ENCODE peak calls at places on chromosomes 1 and 21, in nine cellular contexts. One of them, this sample, is unnamed.

GRCh38 chr1:204837440-204838084 is 33.1 kb upstream of the NFASC start:
- DNase-seq in activated T-helper 2 cell treated with anti-CD3 and anti-CD28 coated beads, Interferon-gamma antibody, Interleukin-2, Interleukin-4, amounts not matched to agents 10 μg/mL and 5 μg/mL and 100 μg/mL, durations not matched to agents 14 hours and 24 hours and 36 hours: peak
- DNase-seq in stimulated activated CD4-positive, alpha-beta T cell treated with anti-CD3 and anti-CD28 coated beads, Interleukin-2, amount 100 ng/mL, for 24 hours: peak
- DNase-seq in caudate nucleus: no peak
- DNase-seq in activated CD4-positive, alpha-beta T cell treated with anti-CD3 and anti-CD28 coated beads, Interleukin-2, amount 50 U/mL, for 1 hour: peak
- DNase-seq in stimulated activated CD8-positive, alpha-beta memory T cell treated with anti-CD3 and anti-CD28 coated beads, Interleukin-15, amount 100 ng/mL, for 1 hour: no peak
- DNase-seq in hepatocyte: peak
- DNase-seq in activated CD4-positive, CD25-positive, alpha-beta regulatory T cell: no peak
- DNase-seq in NCI-H1694 treated with DMSO at 0.1 percent for 48 hours: no peak
- DNase-seq in this sample: peak

GRCh38 chr1:110460253-110461220 is 9.6 kb downstream of the PROK1 start:
- DNase-seq in activated T-helper 2 cell treated with anti-CD3 and anti-CD28 coated beads, Interferon-gamma antibody, Interleukin-2, Interleukin-4, amounts not matched to agents 10 μg/mL and 5 μg/mL and 100 μg/mL, durations not matched to agents 14 hours and 24 hours and 36 hours: peak
- DNase-seq in stimulated activated CD4-positive, alpha-beta T cell treated with anti-CD3 and anti-CD28 coated beads, Interleukin-2, amount 100 ng/mL, for 24 hours: peak
- DNase-seq in caudate nucleus: peak
- DNase-seq in activated CD4-positive, alpha-beta T cell treated with anti-CD3 and anti-CD28 coated beads, Interleukin-2, amount 50 U/mL, for 1 hour: peak
- DNase-seq in stimulated activated CD8-positive, alpha-beta memory T cell treated with anti-CD3 and anti-CD28 coated beads, Interleukin-15, amount 100 ng/mL, for 1 hour: peak
- DNase-seq in hepatocyte: peak
- DNase-seq in activated CD4-positive, CD25-positive, alpha-beta regulatory T cell: peak
- DNase-seq in NCI-H1694 treated with DMSO at 0.1 percent for 48 hours: peak
- DNase-seq in this sample: peak

GRCh38 chr1:212691561-212692071 is 8.0 kb downstream of the BATF3 start:
- DNase-seq in activated T-helper 2 cell treated with anti-CD3 and anti-CD28 coated beads, Interferon-gamma antibody, Interleukin-2, Interleukin-4, amounts not matched to agents 10 μg/mL and 5 μg/mL and 100 μg/mL, durations not matched to agents 14 hours and 24 hours and 36 hours: no peak
- DNase-seq in stimulated activated CD4-positive, alpha-beta T cell treated with anti-CD3 and anti-CD28 coated beads, Interleukin-2, amount 100 ng/mL, for 24 hours: no peak
- DNase-seq in caudate nucleus: no peak
- DNase-seq in activated CD4-positive, alpha-beta T cell treated with anti-CD3 and anti-CD28 coated beads, Interleukin-2, amount 50 U/mL, for 1 hour: no peak
- DNase-seq in stimulated activated CD8-positive, alpha-beta memory T cell treated with anti-CD3 and anti-CD28 coated beads, Interleukin-15, amount 100 ng/mL, for 1 hour: no peak
- DNase-seq in hepatocyte: no peak
- DNase-seq in activated CD4-positive, CD25-positive, alpha-beta regulatory T cell: no peak
- DNase-seq in NCI-H1694 treated with DMSO at 0.1 percent for 48 hours: no peak
- DNase-seq in this sample: peak

GRCh38 chr1:234176000-234176399 is 197.3 kb upstream of the COA6 start:
- DNase-seq in activated T-helper 2 cell treated with anti-CD3 and anti-CD28 coated beads, Interferon-gamma antibody, Interleukin-2, Interleukin-4, amounts not matched to agents 10 μg/mL and 5 μg/mL and 100 μg/mL, durations not matched to agents 14 hours and 24 hours and 36 hours: no peak
- DNase-seq in stimulated activated CD4-positive, alpha-beta T cell treated with anti-CD3 and anti-CD28 coated beads, Interleukin-2, amount 100 ng/mL, for 24 hours: no peak
- DNase-seq in caudate nucleus: no peak
- DNase-seq in activated CD4-positive, alpha-beta T cell treated with anti-CD3 and anti-CD28 coated beads, Interleukin-2, amount 50 U/mL, for 1 hour: no peak
- DNase-seq in stimulated activated CD8-positive, alpha-beta memory T cell treated with anti-CD3 and anti-CD28 coated beads, Interleukin-15, amount 100 ng/mL, for 1 hour: no peak
- DNase-seq in hepatocyte: no peak
- DNase-seq in activated CD4-positive, CD25-positive, alpha-beta regulatory T cell: no peak
- DNase-seq in NCI-H1694 treated with DMSO at 0.1 percent for 48 hours: no peak
- DNase-seq in this sample: no peak

GRCh38 chr1:184194251-184194650 is 142.7 kb downstream of the TSEN15 start:
- DNase-seq in activated T-helper 2 cell treated with anti-CD3 and anti-CD28 coated beads, Interferon-gamma antibody, Interleukin-2, Interleukin-4, amounts not matched to agents 10 μg/mL and 5 μg/mL and 100 μg/mL, durations not matched to agents 14 hours and 24 hours and 36 hours: no peak
- DNase-seq in stimulated activated CD4-positive, alpha-beta T cell treated with anti-CD3 and anti-CD28 coated beads, Interleukin-2, amount 100 ng/mL, for 24 hours: no peak
- DNase-seq in caudate nucleus: no peak
- DNase-seq in activated CD4-positive, alpha-beta T cell treated with anti-CD3 and anti-CD28 coated beads, Interleukin-2, amount 50 U/mL, for 1 hour: no peak
- DNase-seq in stimulated activated CD8-positive, alpha-beta memory T cell treated with anti-CD3 and anti-CD28 coated beads, Interleukin-15, amount 100 ng/mL, for 1 hour: no peak
- DNase-seq in hepatocyte: no peak
- DNase-seq in activated CD4-positive, CD25-positive, alpha-beta regulatory T cell: no peak
- DNase-seq in NCI-H1694 treated with DMSO at 0.1 percent for 48 hours: no peak
- DNase-seq in this sample: no peak

GRCh38 chr1:15218287-15219279 is 28.4 kb upstream of the FHAD1 start:
- DNase-seq in activated T-helper 2 cell treated with anti-CD3 and anti-CD28 coated beads, Interferon-gamma antibody, Interleukin-2, Interleukin-4, amounts not matched to agents 10 μg/mL and 5 μg/mL and 100 μg/mL, durations not matched to agents 14 hours and 24 hours and 36 hours: no peak
- DNase-seq in stimulated activated CD4-positive, alpha-beta T cell treated with anti-CD3 and anti-CD28 coated beads, Interleukin-2, amount 100 ng/mL, for 24 hours: no peak
- DNase-seq in caudate nucleus: no peak
- DNase-seq in activated CD4-positive, alpha-beta T cell treated with anti-CD3 and anti-CD28 coated beads, Interleukin-2, amount 50 U/mL, for 1 hour: no peak
- DNase-seq in stimulated activated CD8-positive, alpha-beta memory T cell treated with anti-CD3 and anti-CD28 coated beads, Interleukin-15, amount 100 ng/mL, for 1 hour: no peak
- DNase-seq in hepatocyte: no peak
- DNase-seq in activated CD4-positive, CD25-positive, alpha-beta regulatory T cell: no peak
- DNase-seq in NCI-H1694 treated with DMSO at 0.1 percent for 48 hours: no peak
- DNase-seq in this sample: no peak

GRCh38 chr1:8880068-8880676 is 1.7 kb upstream of the ENO1 start:
- DNase-seq in activated T-helper 2 cell treated with anti-CD3 and anti-CD28 coated beads, Interferon-gamma antibody, Interleukin-2, Interleukin-4, amounts not matched to agents 10 μg/mL and 5 μg/mL and 100 μg/mL, durations not matched to agents 14 hours and 24 hours and 36 hours: peak
- DNase-seq in stimulated activated CD4-positive, alpha-beta T cell treated with anti-CD3 and anti-CD28 coated beads, Interleukin-2, amount 100 ng/mL, for 24 hours: no peak
- DNase-seq in caudate nucleus: no peak
- DNase-seq in activated CD4-positive, alpha-beta T cell treated with anti-CD3 and anti-CD28 coated beads, Interleukin-2, amount 50 U/mL, for 1 hour: no peak
- DNase-seq in stimulated activated CD8-positive, alpha-beta memory T cell treated with anti-CD3 and anti-CD28 coated beads, Interleukin-15, amount 100 ng/mL, for 1 hour: no peak
- DNase-seq in hepatocyte: peak
- DNase-seq in activated CD4-positive, CD25-positive, alpha-beta regulatory T cell: no peak
- DNase-seq in NCI-H1694 treated with DMSO at 0.1 percent for 48 hours: no peak
- DNase-seq in this sample: peak

GRCh38 chr1:101262601-101263348 is 26.0 kb downstream of the S1PR1 start:
- DNase-seq in activated T-helper 2 cell treated with anti-CD3 and anti-CD28 coated beads, Interferon-gamma antibody, Interleukin-2, Interleukin-4, amounts not matched to agents 10 μg/mL and 5 μg/mL and 100 μg/mL, durations not matched to agents 14 hours and 24 hours and 36 hours: no peak
- DNase-seq in stimulated activated CD4-positive, alpha-beta T cell treated with anti-CD3 and anti-CD28 coated beads, Interleukin-2, amount 100 ng/mL, for 24 hours: no peak
- DNase-seq in caudate nucleus: no peak
- DNase-seq in activated CD4-positive, alpha-beta T cell treated with anti-CD3 and anti-CD28 coated beads, Interleukin-2, amount 50 U/mL, for 1 hour: no peak
- DNase-seq in stimulated activated CD8-positive, alpha-beta memory T cell treated with anti-CD3 and anti-CD28 coated beads, Interleukin-15, amount 100 ng/mL, for 1 hour: no peak
- DNase-seq in hepatocyte: peak
- DNase-seq in activated CD4-positive, CD25-positive, alpha-beta regulatory T cell: no peak
- DNase-seq in NCI-H1694 treated with DMSO at 0.1 percent for 48 hours: no peak
- DNase-seq in this sample: peak

GRCh38 chr1:236451796-236452373 is 57.8 kb downstream of the EDARADD start:
- DNase-seq in activated T-helper 2 cell treated with anti-CD3 and anti-CD28 coated beads, Interferon-gamma antibody, Interleukin-2, Interleukin-4, amounts not matched to agents 10 μg/mL and 5 μg/mL and 100 μg/mL, durations not matched to agents 14 hours and 24 hours and 36 hours: peak
- DNase-seq in stimulated activated CD4-positive, alpha-beta T cell treated with anti-CD3 and anti-CD28 coated beads, Interleukin-2, amount 100 ng/mL, for 24 hours: peak
- DNase-seq in caudate nucleus: no peak
- DNase-seq in activated CD4-positive, alpha-beta T cell treated with anti-CD3 and anti-CD28 coated beads, Interleukin-2, amount 50 U/mL, for 1 hour: peak
- DNase-seq in stimulated activated CD8-positive, alpha-beta memory T cell treated with anti-CD3 and anti-CD28 coated beads, Interleukin-15, amount 100 ng/mL, for 1 hour: peak
- DNase-seq in hepatocyte: no peak
- DNase-seq in activated CD4-positive, CD25-positive, alpha-beta regulatory T cell: no peak
- DNase-seq in NCI-H1694 treated with DMSO at 0.1 percent for 48 hours: no peak
- DNase-seq in this sample: peak

GRCh38 chr1:1356796-1357401 is 1.5 kb downstream of the MXRA8 start:
- DNase-seq in activated T-helper 2 cell treated with anti-CD3 and anti-CD28 coated beads, Interferon-gamma antibody, Interleukin-2, Interleukin-4, amounts not matched to agents 10 μg/mL and 5 μg/mL and 100 μg/mL, durations not matched to agents 14 hours and 24 hours and 36 hours: no peak
- DNase-seq in stimulated activated CD4-positive, alpha-beta T cell treated with anti-CD3 and anti-CD28 coated beads, Interleukin-2, amount 100 ng/mL, for 24 hours: no peak
- DNase-seq in caudate nucleus: no peak
- DNase-seq in activated CD4-positive, alpha-beta T cell treated with anti-CD3 and anti-CD28 coated beads, Interleukin-2, amount 50 U/mL, for 1 hour: no peak
- DNase-seq in stimulated activated CD8-positive, alpha-beta memory T cell treated with anti-CD3 and anti-CD28 coated beads, Interleukin-15, amount 100 ng/mL, for 1 hour: no peak
- DNase-seq in hepatocyte: no peak
- DNase-seq in activated CD4-positive, CD25-positive, alpha-beta regulatory T cell: no peak
- DNase-seq in NCI-H1694 treated with DMSO at 0.1 percent for 48 hours: no peak
- DNase-seq in this sample: no peak

GRCh38 chr21:32806810-32807386 is 35.3 kb upstream of the PAXBP1 start:
- DNase-seq in activated T-helper 2 cell treated with anti-CD3 and anti-CD28 coated beads, Interferon-gamma antibody, Interleukin-2, Interleukin-4, amounts not matched to agents 10 μg/mL and 5 μg/mL and 100 μg/mL, durations not matched to agents 14 hours and 24 hours and 36 hours: no peak
- DNase-seq in stimulated activated CD4-positive, alpha-beta T cell treated with anti-CD3 and anti-CD28 coated beads, Interleukin-2, amount 100 ng/mL, for 24 hours: peak
- DNase-seq in caudate nucleus: no peak
- DNase-seq in activated CD4-positive, alpha-beta T cell treated with anti-CD3 and anti-CD28 coated beads, Interleukin-2, amount 50 U/mL, for 1 hour: no peak
- DNase-seq in stimulated activated CD8-positive, alpha-beta memory T cell treated with anti-CD3 and anti-CD28 coated beads, Interleukin-15, amount 100 ng/mL, for 1 hour: no peak
- DNase-seq in hepatocyte: no peak
- DNase-seq in activated CD4-positive, CD25-positive, alpha-beta regulatory T cell: no peak
- DNase-seq in NCI-H1694 treated with DMSO at 0.1 percent for 48 hours: no peak
- DNase-seq in this sample: no peak

GRCh38 chr1:25702101-25702775 is 85.6 kb downstream of the MAN1C1 start:
- DNase-seq in activated T-helper 2 cell treated with anti-CD3 and anti-CD28 coated beads, Interferon-gamma antibody, Interleukin-2, Interleukin-4, amounts not matched to agents 10 μg/mL and 5 μg/mL and 100 μg/mL, durations not matched to agents 14 hours and 24 hours and 36 hours: no peak
- DNase-seq in stimulated activated CD4-positive, alpha-beta T cell treated with anti-CD3 and anti-CD28 coated beads, Interleukin-2, amount 100 ng/mL, for 24 hours: no peak
- DNase-seq in caudate nucleus: no peak
- DNase-seq in activated CD4-positive, alpha-beta T cell treated with anti-CD3 and anti-CD28 coated beads, Interleukin-2, amount 50 U/mL, for 1 hour: no peak
- DNase-seq in stimulated activated CD8-positive, alpha-beta memory T cell treated with anti-CD3 and anti-CD28 coated beads, Interleukin-15, amount 100 ng/mL, for 1 hour: no peak
- DNase-seq in hepatocyte: no peak
- DNase-seq in activated CD4-positive, CD25-positive, alpha-beta regulatory T cell: no peak
- DNase-seq in NCI-H1694 treated with DMSO at 0.1 percent for 48 hours: no peak
- DNase-seq in this sample: no peak

GRCh38 chr1:153764315-153764714 is 10.9 kb upstream of the SLC27A3 start:
- DNase-seq in activated T-helper 2 cell treated with anti-CD3 and anti-CD28 coated beads, Interferon-gamma antibody, Interleukin-2, Interleukin-4, amounts not matched to agents 10 μg/mL and 5 μg/mL and 100 μg/mL, durations not matched to agents 14 hours and 24 hours and 36 hours: no peak
- DNase-seq in stimulated activated CD4-positive, alpha-beta T cell treated with anti-CD3 and anti-CD28 coated beads, Interleukin-2, amount 100 ng/mL, for 24 hours: no peak
- DNase-seq in caudate nucleus: no peak
- DNase-seq in activated CD4-positive, alpha-beta T cell treated with anti-CD3 and anti-CD28 coated beads, Interleukin-2, amount 50 U/mL, for 1 hour: no peak
- DNase-seq in stimulated activated CD8-positive, alpha-beta memory T cell treated with anti-CD3 and anti-CD28 coated beads, Interleukin-15, amount 100 ng/mL, for 1 hour: no peak
- DNase-seq in hepatocyte: no peak
- DNase-seq in activated CD4-positive, CD25-positive, alpha-beta regulatory T cell: no peak
- DNase-seq in NCI-H1694 treated with DMSO at 0.1 percent for 48 hours: no peak
- DNase-seq in this sample: no peak

This sample was measured in activated CD4-positive, alpha-beta memory T cell treated with anti-CD3 and anti-CD28 coated beads, Interleukin-2, amount 10 ng/mL, durations not matched to agents 7 days and 5 days.